ENCODE peak calls at places on chromosomes 2 and 18, in five cellular contexts. One of them, this sample, is unnamed.

GRCh38 chr18:58046087-58046793 is 2.2 kb downstream of the NEDD4L start:
- DNase-seq in CD8-positive, alpha-beta memory T cell: no peak
- DNase-seq in endothelial cell of umbilical vein: no peak
- DNase-seq in GM23338: peak; percentile 65
- DNase-seq in A549: no peak
- DNase-seq in this sample: peak; percentile 37

GRCh38 chr2:151682459-151683003 is 51.7 kb downstream of the NEB start:
- DNase-seq in CD8-positive, alpha-beta memory T cell: no peak
- DNase-seq in endothelial cell of umbilical vein: no peak
- DNase-seq in GM23338: no peak
- DNase-seq in A549: no peak
- DNase-seq in this sample: no peak

GRCh38 chr2:216618785-216619184 is 14.4 kb upstream of the IGFBP2 start:
- DNase-seq in CD8-positive, alpha-beta memory T cell: no peak
- DNase-seq in endothelial cell of umbilical vein: no peak
- DNase-seq in GM23338: peak; percentile 50
- DNase-seq in A549: no peak
- DNase-seq in this sample: no peak

GRCh38 chr18:58900015-58900649 is 35.5 kb downstream of the ZNF532 start:
- DNase-seq in CD8-positive, alpha-beta memory T cell: no peak
- DNase-seq in endothelial cell of umbilical vein: no peak
- DNase-seq in GM23338: no peak
- DNase-seq in A549: no peak
- DNase-seq in this sample: no peak

GRCh38 chr2:198375073-198375430 is 570.7 kb downstream of the PLCL1 start:
- DNase-seq in CD8-positive, alpha-beta memory T cell: no peak
- DNase-seq in endothelial cell of umbilical vein: no peak
- DNase-seq in GM23338: peak; percentile 3
- DNase-seq in A549: no peak
- DNase-seq in this sample: no peak

GRCh38 chr2:178241852-178242551 is 47.7 kb downstream of the OSBPL6 start:
- DNase-seq in CD8-positive, alpha-beta memory T cell: no peak
- DNase-seq in endothelial cell of umbilical vein: peak; percentile 93
- DNase-seq in GM23338: peak; percentile 35
- DNase-seq in A549: peak; percentile 69
- DNase-seq in this sample: peak; percentile 26

GRCh38 chr2:140183056-140183765 is 1403.0 kb upstream of the NXPH2 start:
- DNase-seq in CD8-positive, alpha-beta memory T cell: no peak
- DNase-seq in endothelial cell of umbilical vein: no peak
- DNase-seq in GM23338: no peak
- DNase-seq in A549: no peak
- DNase-seq in this sample: no peak

GRCh38 chr18:27685807-27686412 is 491.0 kb downstream of the CDH2 start:
- DNase-seq in CD8-positive, alpha-beta memory T cell: no peak
- DNase-seq in endothelial cell of umbilical vein: peak; percentile 40
- DNase-seq in GM23338: peak; percentile 72
- DNase-seq in A549: peak; percentile 3
- DNase-seq in this sample: peak; percentile 9

GRCh38 chr2:54480025-54480424 is 23.9 kb downstream of the SPTBN1 start:
- DNase-seq in CD8-positive, alpha-beta memory T cell: no peak
- DNase-seq in endothelial cell of umbilical vein: no peak
- DNase-seq in GM23338: no peak
- DNase-seq in A549: no peak
- DNase-seq in this sample: peak; percentile 9
- H3K4me1 ChIP-seq in CD8-positive, alpha-beta memory T cell: no peaks in the 10 kb centered on the region
- H3K4me1 ChIP-seq in endothelial cell of umbilical vein: peaks cover 19% of the 10 kb centered on the region
- H3K4me1 ChIP-seq in GM23338: peaks cover 7% of the 10 kb centered on the region
- H3K4me1 ChIP-seq in A549: peaks cover 54% of the 10 kb centered on the region
- H3K4me1 ChIP-seq in this sample: no peaks in the 10 kb centered on the region

DNA sequence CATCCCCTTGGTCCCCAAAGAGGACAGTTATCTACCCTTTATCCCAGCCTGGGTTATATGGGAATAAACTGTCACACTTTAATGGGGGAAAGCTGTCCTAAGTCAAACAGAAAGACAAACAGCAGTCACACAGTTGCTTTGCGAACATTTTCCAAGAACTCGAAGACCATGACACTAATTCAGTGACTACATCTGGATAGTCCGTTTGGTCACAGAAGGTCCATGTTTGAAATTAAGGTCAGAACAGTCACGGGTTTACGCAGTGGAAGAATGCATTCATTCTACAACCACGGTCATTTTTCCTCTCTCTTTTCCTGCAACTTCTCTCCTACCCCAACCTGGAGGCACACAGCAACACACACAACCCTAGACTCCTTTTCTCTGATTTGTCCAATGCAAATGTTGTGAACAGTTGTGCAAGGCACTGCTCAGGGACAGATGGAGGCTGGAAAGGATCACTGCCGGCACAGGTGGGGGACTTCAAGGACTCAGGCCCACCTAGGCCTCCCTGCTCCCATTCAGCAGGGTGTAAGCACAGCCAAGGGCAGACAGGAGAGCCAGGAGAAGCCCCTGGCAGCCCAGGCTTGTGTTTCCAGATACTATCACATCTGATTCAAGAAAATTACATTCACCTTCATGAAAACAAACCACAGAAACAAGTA is 39.9 kb downstream of the ZNF516 start:
- DNase-seq in CD8-positive, alpha-beta memory T cell: no peak
- DNase-seq in endothelial cell of umbilical vein: no peak
- DNase-seq in GM23338: no peak
- DNase-seq in A549: no peak
- DNase-seq in this sample: no peak
- H3K27ac ChIP-seq in CD8-positive, alpha-beta memory T cell: no peak overlapping the region
- H3K27ac ChIP-seq in endothelial cell of umbilical vein: no peak overlapping the region
- H3K27ac ChIP-seq in GM23338: no peak overlapping the region
- H3K27ac ChIP-seq in A549: no peak overlapping the region
- H3K27ac ChIP-seq in this sample: no peak overlapping the region

GRCh38 chr2:85258194-85258605 is 69.6 kb downstream of the TGOLN2 start:
- DNase-seq in CD8-positive, alpha-beta memory T cell: no peak
- DNase-seq in endothelial cell of umbilical vein: no peak
- DNase-seq in GM23338: no peak
- DNase-seq in A549: no peak
- DNase-seq in this sample: no peak
- H3K4me1 ChIP-seq in CD8-positive, alpha-beta memory T cell: no peaks in the 10 kb centered on the region
- H3K4me1 ChIP-seq in endothelial cell of umbilical vein: peaks cover 27% of the 10 kb centered on the region
- H3K4me1 ChIP-seq in GM23338: peaks cover 74% of the 10 kb centered on the region
- H3K4me1 ChIP-seq in A549: no peaks in the 10 kb centered on the region
- H3K4me1 ChIP-seq in this sample: no peaks in the 10 kb centered on the region

GRCh38 chr2:75224636-75225094 is 25.3 kb upstream of the TACR1 start:
- DNase-seq in CD8-positive, alpha-beta memory T cell: no peak
- DNase-seq in endothelial cell of umbilical vein: no peak
- DNase-seq in GM23338: no peak
- DNase-seq in A549: no peak
- DNase-seq in this sample: no peak

GRCh38 chr2:75226099-75226498 is 26.8 kb upstream of the TACR1 start:
- DNase-seq in CD8-positive, alpha-beta memory T cell: no peak
- DNase-seq in endothelial cell of umbilical vein: no peak
- DNase-seq in GM23338: no peak
- DNase-seq in A549: no peak
- DNase-seq in this sample: no peak

GRCh38 chr2:75226617-75227016 is 27.3 kb upstream of the TACR1 start:
- DNase-seq in CD8-positive, alpha-beta memory T cell: no peak
- DNase-seq in endothelial cell of umbilical vein: no peak
- DNase-seq in GM23338: no peak
- DNase-seq in A549: no peak
- DNase-seq in this sample: no peak

GRCh38 chr2:75221872-75222271 is 22.6 kb upstream of the TACR1 start:
- DNase-seq in CD8-positive, alpha-beta memory T cell: no peak
- DNase-seq in endothelial cell of umbilical vein: no peak
- DNase-seq in GM23338: no peak
- DNase-seq in A549: no peak
- DNase-seq in this sample: no peak

DNA sequence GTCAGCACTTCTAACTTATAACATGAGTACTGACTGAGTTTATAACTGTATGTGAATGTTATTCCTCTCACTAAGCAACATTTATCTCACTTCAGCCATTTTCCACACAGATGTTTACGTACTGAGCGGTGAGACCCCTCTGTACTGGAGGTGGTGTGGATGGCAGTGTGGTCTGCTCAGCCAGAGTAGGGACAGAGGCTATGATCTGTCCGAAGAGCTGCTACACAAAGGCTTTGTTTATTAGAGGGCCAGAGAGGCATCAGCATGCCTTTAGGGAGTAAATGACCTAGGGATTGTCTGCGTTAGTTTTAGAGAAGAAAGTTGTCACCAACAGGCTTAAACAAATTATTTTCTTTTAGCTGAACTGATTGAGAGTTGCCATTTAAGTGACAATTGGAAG is 23.2 kb upstream of the TACR1 start:
- DNase-seq in CD8-positive, alpha-beta memory T cell: no peak
- DNase-seq in endothelial cell of umbilical vein: no peak
- DNase-seq in GM23338: peak; percentile 21
- DNase-seq in A549: no peak
- DNase-seq in this sample: no peak
- H3K27ac ChIP-seq in CD8-positive, alpha-beta memory T cell: no peak overlapping the region
- H3K27ac ChIP-seq in endothelial cell of umbilical vein: no peak overlapping the region
- H3K27ac ChIP-seq in GM23338: peak overlapping the region; percentile 4
- H3K27ac ChIP-seq in A549: no peak overlapping the region
- H3K27ac ChIP-seq in this sample: no peak overlapping the region

GRCh38 chr2:241505781-241506201 is 2.6 kb downstream of the STK25 start:
- DNase-seq in CD8-positive, alpha-beta memory T cell: no peak
- DNase-seq in endothelial cell of umbilical vein: no peak
- DNase-seq in GM23338: no peak
- DNase-seq in A549: no peak
- DNase-seq in this sample: no peak
- H3K4me1 ChIP-seq in CD8-positive, alpha-beta memory T cell: peaks cover 16% of the 10 kb centered on the region
- H3K4me1 ChIP-seq in endothelial cell of umbilical vein: peaks cover 16% of the 10 kb centered on the region
- H3K4me1 ChIP-seq in GM23338: peaks cover 16% of the 10 kb centered on the region
- H3K4me1 ChIP-seq in A549: peaks cover 13% of the 10 kb centered on the region
- H3K4me1 ChIP-seq in this sample: no peaks in the 10 kb centered on the region

This sample was measured in small intestine.